ENCODE peak calls at places on chromosomes 4 and X, in six cellular contexts. K is activated T-helper 1 cell treated with anti-CD3 and anti-CD28 coated beads, Interleukin-12 subunit alpha, Interleukin-12 subunit beta, Interleukin-2, Interleukin-4 antibody, amounts not matched to agents 30 ng/mL and 10 ng/mL and 1 ng/mL, durations not matched to agents 14 hours and 24 hours and 36 hours; N is Peyer's patch; J is activated naive CD8-positive, alpha-beta T cell treated with anti-CD3 and anti-CD28 coated beads for 36 hours; V is HAP-1; X is ELR. Y is an unnamed sample.

GRCh38 chr4:113636877-113637276 is 124.7 kb downstream of the CAMK2D start:
- DNase-seq in K (peak), N (no peak), J (peak), V (no peak), X (peak), Y (peak)

GRCh38 chr4:123345132-123345923 is 51.3 kb upstream of the SPRY1 start:
- DNase-seq in K (no peak), N (no peak), J (no peak), V (no peak), X (no peak), Y (no peak)

GRCh38 chrX:69664693-69665092 is 48.8 kb downstream of the EDA start:
- DNase-seq in K (no peak), N (no peak), J (no peak), V (no peak), X (no peak), Y (no peak)

GRCh38 chr4:68175562-68176155 is 46.0 kb upstream of the TMPRSS11F start:
- DNase-seq in K (no peak), N (no peak), J (peak), V (peak), X (peak), Y (peak)

GRCh38 chrX:136766785-136767103 is 14.0 kb downstream of the ARHGEF6 start:
- DNase-seq in K (no peak), N (no peak), J (no peak), V (no peak), X (no peak), Y (peak)

GRCh38 chr4:100593933-100594332 is 76.1 kb upstream of the EMCN start:
- DNase-seq in K (no peak), N (no peak), J (no peak), V (no peak), X (no peak), Y (no peak)

GRCh38 chr4:140071806-140072205 is 82.2 kb downstream of the MAML3 start:
- DNase-seq in K (peak), N (no peak), J (peak), V (no peak), X (peak), Y (peak)

GRCh38 chr4:56786955-56787354 is 34.5 kb downstream of the SPINK2 start:
- DNase-seq in K (no peak), N (peak), J (no peak), V (no peak), X (peak), Y (peak)

GRCh38 chrX:43500240-43500639 is 155.9 kb upstream of the MAOA start:
- DNase-seq in K (no peak), N (no peak), J (no peak), V (no peak), X (no peak), Y (no peak)

GRCh38 chr4:56444719-56445118 is 8.7 kb downstream of the PAICS start:
- DNase-seq in K (no peak), N (no peak), J (no peak), V (no peak), X (no peak), Y (no peak)

GRCh38 chr4:98623126-98623802 is 35.1 kb downstream of the TSPAN5 start:
- DNase-seq in K (no peak), N (no peak), J (no peak), V (peak), X (no peak), Y (no peak)

Y was measured in M059J.